ENCODE peak calls at places on chromosomes 3 and 15, in nine cellular contexts. G is heart left ventricle, B is Panc1, C is HFFc6, I is stomach, K is WERI-Rb-1, O is sigmoid colon, M is endothelial cell, N is BE2C. Z is an unnamed sample.

GRCh38 chr15:78050851-78051250 is 26.7 kb downstream of the TBC1D2B start:
- DNase-seq in B (no peak), I (no peak), G (no peak), O (no peak), M (no peak), K (no peak), C (peak; percentile 32), N (no peak), Z (no peak)

GRCh38 chr15:100457201-100457600 is 71.5 kb downstream of the CERS3 start:
- DNase-seq in M (no peak), I (no peak), C (no peak), G (no peak), O (no peak), N (no peak), B (no peak), K (no peak), Z (no peak)

GRCh38 chr15:39583586-39584265 is 2.8 kb downstream of the THBS1 start:
- DNase-seq in I (no peak), G (no peak), O (peak; percentile 70), C (peak; percentile 95), B (no peak), N (peak; percentile 32), M (peak; percentile 21), K (peak; percentile 20), Z (peak; percentile 17)

GRCh38 chr3:47578119-47578630 is 490 bp downstream of the CSPG5 start:
- DNase-seq in N (peak; percentile 57), O (no peak), C (no peak), I (peak; percentile 36), B (no peak), M (peak; percentile 28), G (peak; percentile 39), K (peak; percentile 29), Z (peak; percentile 29)

GRCh38 chr3:60064210-60065178 is 1014.7 kb upstream of the CFAP20DC start:
- DNase-seq in I (no peak), M (no peak), O (no peak), C (no peak), N (no peak), K (no peak), B (no peak), G (no peak), Z (no peak)

GRCh38 chr3:40989141-40990061 is 209.9 kb upstream of the CTNNB1 start:
- DNase-seq in K (peak; percentile 10), N (no peak), I (no peak), O (no peak), B (no peak), C (no peak), M (no peak), G (no peak), Z (no peak)

GRCh38 chr3:196712514-196713413 is 587 bp downstream of the PIGX start:
- DNase-seq in G (peak; percentile 74), N (no peak), M (no peak), B (no peak), C (peak; percentile 25), I (peak; percentile 72), O (peak; percentile 78), K (no peak), Z (peak; percentile 24)

GRCh38 chr15:47027322-47027946 is 689.9 kb upstream of the SEMA6D start:
- DNase-seq in B (no peak), O (no peak), I (no peak), N (no peak), K (peak; percentile 9), G (no peak), C (no peak), M (no peak), Z (no peak)

GRCh38 chr3:126151562-126152302 is 28.7 kb downstream of the ALDH1L1 start:
- DNase-seq in M (no peak), I (no peak), C (no peak), K (no peak), B (no peak), N (no peak), O (peak; percentile 48), G (no peak), Z (no peak)

GRCh38 chr3:27714101-27714526 is 8.0 kb downstream of the EOMES start:
- DNase-seq in C (no peak), O (no peak), N (no peak), G (no peak), M (no peak), K (no peak), B (no peak), I (no peak), Z (no peak)

GRCh38 chr3:115836944-115837343 is 213.6 kb downstream of the GAP43 start:
- DNase-seq in G (no peak), K (no peak), N (no peak), C (peak; percentile 50), B (no peak), O (no peak), M (no peak), I (no peak), Z (peak; percentile 24)

GRCh38 chr3:197336348-197336747 is 37.9 kb upstream of the DLG1 start:
- DNase-seq in N (no peak), C (no peak), B (no peak), O (no peak), G (no peak), M (no peak), I (no peak), K (no peak), Z (no peak)

GRCh38 chr3:94036909-94037507 is 8.6 kb upstream of the STX19 start:
- DNase-seq in M (no peak), B (peak; percentile 28), N (peak; percentile 15), K (no peak), C (peak; percentile 67), O (no peak), G (no peak), I (no peak), Z (peak; percentile 56)

GRCh38 chr3:197518794-197519451 is 36.8 kb downstream of the BDH1 start:
- DNase-seq in C (no peak), N (no peak), I (no peak), O (no peak), K (no peak), G (no peak), B (no peak), M (no peak), Z (no peak)

GRCh38 chr15:42031211-42031915 is 10.5 kb upstream of the PLA2G4E start:
- DNase-seq in I (no peak), K (no peak), C (no peak), O (no peak), B (no peak), M (no peak), N (no peak), G (no peak), Z (no peak)

GRCh38 chr3:129014793-129015345 is 13.8 kb downstream of the EFCC1 start:
- DNase-seq in K (no peak), B (no peak), I (no peak), C (no peak), G (no peak), M (no peak), N (no peak), O (no peak), Z (no peak)

GRCh38 chr3:129015388-129016105 is 14.4 kb downstream of the EFCC1 start:
- DNase-seq in I (no peak), B (no peak), G (peak; percentile 66), M (peak; percentile 71), N (no peak), K (no peak), O (no peak), C (no peak), Z (no peak)

GRCh38 chr3:129017531-129017899 is 16.4 kb downstream of the EFCC1 start:
- DNase-seq in M (no peak), B (no peak), K (no peak), C (no peak), N (no peak), G (no peak), O (no peak), I (no peak), Z (no peak)

GRCh38 chr3:129016725-129017530 is 15.8 kb downstream of the EFCC1 start:
- DNase-seq in G (peak; percentile 82), I (no peak), C (no peak), B (no peak), M (no peak), O (no peak), N (no peak), K (no peak), Z (no peak)

GRCh38 chr3:129016366-129016724 is 15.2 kb downstream of the EFCC1 start:
- DNase-seq in K (peak; percentile 54), B (no peak), N (peak; percentile 52), C (no peak), G (no peak), O (no peak), M (no peak), I (peak; percentile 63), Z (no peak)
- TF ChIP-seq CTCF in K (peak; percentile 34), B (no peak), N (no peak), C (no peak), G (no peak), O (no peak), M (no peak), I (no peak), Z (no peak)

DNA sequence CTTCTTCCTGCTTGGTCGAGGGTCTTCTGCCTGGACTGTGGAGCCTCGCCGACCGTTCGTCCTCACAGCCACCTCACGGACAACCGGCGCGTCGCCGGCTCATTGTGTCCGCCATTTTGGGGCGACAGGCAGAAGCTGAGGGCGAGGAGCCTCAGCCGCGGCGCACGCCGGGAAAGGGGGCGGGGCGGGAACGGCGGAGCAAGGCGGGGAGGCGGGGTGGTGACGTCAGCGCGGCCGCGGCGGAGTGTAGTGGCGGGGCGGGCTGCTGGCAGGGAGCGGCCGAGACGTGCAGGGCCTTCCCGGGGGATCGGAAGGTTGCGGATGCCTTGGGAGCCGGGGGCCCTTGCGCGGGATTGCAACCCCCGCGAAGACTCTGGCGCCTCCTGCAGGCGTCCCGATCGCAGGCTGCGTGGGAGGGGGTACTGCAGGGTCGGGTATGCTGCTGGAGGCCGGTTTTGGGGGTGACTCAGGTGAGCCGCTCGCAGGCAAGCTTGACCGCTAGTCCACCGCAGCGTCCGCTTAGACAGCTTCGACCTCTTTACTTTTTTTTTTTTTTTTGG is at the start of gene WDR82:
- DNase-seq in G (peak; percentile 98), O (peak; percentile 99), C (peak; percentile 90), B (no peak), I (peak; percentile 99), M (peak; percentile 99), N (peak; percentile 95), K (peak; percentile 93), Z (peak; percentile 91)
- TF ChIP-seq CTCF in G (peak; percentile 69), O (peak; percentile 29), C (peak; percentile 78), B (peak; percentile 32), I (no peak), M (peak; percentile 56), N (peak; percentile 39), K (peak; percentile 53), Z (no peak)

DNA sequence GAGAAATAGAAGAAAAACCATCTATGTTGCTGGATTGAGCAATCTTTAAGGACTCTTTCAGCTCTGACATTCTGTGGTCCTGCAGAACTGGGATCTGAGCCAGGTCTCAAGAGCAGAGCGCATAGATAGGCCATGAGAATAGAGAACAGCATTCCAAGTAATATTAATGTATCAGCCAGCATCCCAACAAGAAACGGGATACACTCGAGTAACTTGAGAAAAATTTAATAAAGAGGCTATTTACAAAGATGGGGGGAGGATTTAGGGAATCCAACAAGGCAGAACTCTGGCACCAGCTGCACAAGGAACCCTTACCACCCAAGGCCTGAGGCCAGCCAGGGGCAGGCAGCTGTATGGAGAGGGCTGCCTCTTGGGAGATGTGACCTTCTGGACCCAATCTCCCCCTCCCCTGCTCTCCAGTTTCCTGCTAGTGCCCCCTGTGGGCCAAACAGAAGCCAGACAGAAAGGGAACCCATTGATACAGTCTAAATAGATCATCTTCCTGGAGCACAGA is 8.2 kb downstream of the TMOD2 start:
- DNase-seq in G (peak; percentile 83), K (peak; percentile 16), I (no peak), B (no peak), N (peak; percentile 81), C (peak; percentile 94), M (no peak), O (peak; percentile 86), Z (no peak)
- TF ChIP-seq CTCF in G (peak; percentile 29), K (peak; percentile 45), I (no peak), B (peak; percentile 26), N (peak; percentile 80), C (peak; percentile 68), M (no peak), O (no peak), Z (no peak)

GRCh38 chr3:121295453-121295852 is 250.3 kb downstream of the POLQ start:
- DNase-seq in C (no peak), N (no peak), O (no peak), B (no peak), I (no peak), G (no peak), K (no peak), M (no peak), Z (no peak)
- TF ChIP-seq CTCF in C (no peak), N (no peak), O (no peak), B (no peak), I (no peak), G (no peak), K (no peak), M (no peak), Z (no peak)